ENCODE peak calls at places on chromosomes 3 and 15, in nine cellular contexts. J, V, I, M, L, B, H, D and P are unnamed samples.

GRCh38 chr3:9108876-9109569 is 140.4 kb downstream of the SRGAP3 start:
- DNase-seq in J (no peak), H (no peak), I (no peak), D (no peak), L (no peak), V (no peak), B (no peak), M (no peak), P (no peak)

GRCh38 chr3:78887029-78887428 is 880.8 kb downstream of the ROBO1 start:
- DNase-seq in D (no peak), M (no peak), J (no peak), B (no peak), H (no peak), L (no peak), I (no peak), V (no peak), P (peak; percentile 83)

GRCh38 chr3:101687142-101687931 is 819 bp upstream of the RPL24 start:
- DNase-seq in D (no peak), M (peak; percentile 39), I (no peak), L (no peak), B (no peak), H (no peak), V (peak; percentile 7), J (no peak), P (peak; percentile 69)

GRCh38 chr15:48358229-48358641 is 27.0 kb downstream of the DUT start:
- DNase-seq in D (peak; percentile 32), M (peak; percentile 49), H (peak; percentile 53), J (peak; percentile 45), I (peak; percentile 19), L (no peak), V (peak; percentile 32), B (peak; percentile 21), P (peak; percentile 74)

GRCh38 chr3:194854290-194855024 is 168.8 kb downstream of the FAM43A start:
- DNase-seq in M (no peak), D (no peak), B (no peak), I (no peak), H (no peak), L (no peak), V (no peak), J (no peak), P (no peak)

GRCh38 chr3:184491867-184492615 is 69.5 kb upstream of the EPHB3 start:
- DNase-seq in L (no peak), B (no peak), I (no peak), D (no peak), M (no peak), V (no peak), H (no peak), J (peak; percentile 67), P (peak; percentile 43)

GRCh38 chr15:50134524-50135024 is 15.5 kb upstream of the ATP8B4 start:
- DNase-seq in B (no peak), H (no peak), V (no peak), J (no peak), M (peak; percentile 74), L (no peak), I (no peak), D (no peak), P (peak; percentile 88)

GRCh38 chr3:138348950-138349739 is 766 bp downstream of the MRAS start:
- DNase-seq in M (no peak), I (no peak), V (peak; percentile 50), L (peak; percentile 39), B (no peak), D (peak; percentile 76), J (peak; percentile 62), H (no peak), P (peak; percentile 72)

GRCh38 chr15:48103647-48104046 is 17.1 kb upstream of the SLC24A5 start:
- DNase-seq in H (no peak), L (no peak), I (no peak), J (no peak), D (no peak), B (no peak), V (no peak), M (no peak), P (no peak)

GRCh38 chr3:58175429-58176184 is 35.2 kb downstream of the DNASE1L3 start:
- DNase-seq in V (peak; percentile 33), B (no peak), I (no peak), J (peak; percentile 55), H (no peak), D (no peak), L (peak; percentile 62), M (no peak), P (peak; percentile 39)

GRCh38 chr15:80920271-80920699 is 69.3 kb downstream of the MESD start:
- DNase-seq in D (no peak), I (no peak), V (no peak), B (no peak), J (no peak), M (no peak), H (no peak), L (no peak), P (no peak)

GRCh38 chr3:121637922-121638321 is 22.8 kb downstream of the HCLS1 start:
- DNase-seq in J (no peak), M (no peak), D (no peak), H (no peak), V (no peak), L (no peak), I (no peak), B (no peak), P (no peak)

GRCh38 chr3:61687206-61687605 is 125.8 kb downstream of the PTPRG start:
- DNase-seq in D (no peak), H (no peak), L (peak; percentile 20), I (no peak), V (no peak), J (no peak), M (no peak), B (no peak), P (no peak)

GRCh38 chr3:194871143-194871863 is 185.6 kb downstream of the FAM43A start:
- DNase-seq in V (peak; percentile 49), H (no peak), M (peak; percentile 89), D (peak; percentile 82), L (peak; percentile 93), J (peak; percentile 10), B (peak; percentile 60), I (peak; percentile 18), P (peak; percentile 96)

DNA sequence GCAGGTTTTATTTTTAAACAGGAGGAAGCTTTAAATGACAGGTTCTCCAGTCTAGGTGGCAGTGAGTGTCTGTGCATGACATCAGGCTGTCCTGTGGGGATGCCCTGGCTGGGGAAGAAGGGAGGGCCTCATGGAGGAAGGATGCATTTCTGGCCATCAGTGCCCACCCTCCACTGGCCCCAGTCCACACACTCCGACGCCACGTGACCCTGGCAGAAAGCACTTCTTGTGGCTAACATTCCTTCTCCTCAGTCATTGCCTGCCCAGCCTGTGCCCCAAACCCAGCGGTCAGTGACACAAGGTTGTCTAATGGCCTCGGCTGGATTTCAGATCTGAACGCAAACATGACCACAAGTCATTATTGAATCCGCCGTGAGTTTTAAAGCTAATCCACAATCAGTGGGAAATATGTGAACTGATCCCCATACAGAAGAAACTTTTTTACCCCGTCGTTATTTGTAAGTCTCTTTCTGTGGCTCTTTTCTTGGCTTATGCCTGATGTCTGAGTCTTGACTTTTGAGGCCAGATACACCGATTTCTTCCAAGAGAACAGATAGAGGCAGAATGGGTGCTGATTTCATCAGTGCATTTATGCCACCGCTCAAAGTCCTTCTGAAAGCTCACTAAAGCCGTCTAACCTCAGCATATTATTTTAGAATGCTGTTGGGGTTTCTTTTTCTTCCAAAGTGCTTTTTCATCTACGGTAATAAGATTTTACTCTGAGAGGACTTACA is 17.3 kb upstream of the LRRK1 start:
- DNase-seq in I (no peak), D (no peak), V (no peak), B (no peak), M (no peak), H (no peak), J (no peak), L (no peak), P (no peak)
- H2AFZ ChIP-seq in I (no peak overlapping the region), D (peak overlapping the region; percentile 99), V (no peak overlapping the region), B (no peak overlapping the region), M (no peak overlapping the region), H (no peak overlapping the region), J (no peak overlapping the region), L (no peak overlapping the region), P (peak overlapping the region; percentile 100)

DNA sequence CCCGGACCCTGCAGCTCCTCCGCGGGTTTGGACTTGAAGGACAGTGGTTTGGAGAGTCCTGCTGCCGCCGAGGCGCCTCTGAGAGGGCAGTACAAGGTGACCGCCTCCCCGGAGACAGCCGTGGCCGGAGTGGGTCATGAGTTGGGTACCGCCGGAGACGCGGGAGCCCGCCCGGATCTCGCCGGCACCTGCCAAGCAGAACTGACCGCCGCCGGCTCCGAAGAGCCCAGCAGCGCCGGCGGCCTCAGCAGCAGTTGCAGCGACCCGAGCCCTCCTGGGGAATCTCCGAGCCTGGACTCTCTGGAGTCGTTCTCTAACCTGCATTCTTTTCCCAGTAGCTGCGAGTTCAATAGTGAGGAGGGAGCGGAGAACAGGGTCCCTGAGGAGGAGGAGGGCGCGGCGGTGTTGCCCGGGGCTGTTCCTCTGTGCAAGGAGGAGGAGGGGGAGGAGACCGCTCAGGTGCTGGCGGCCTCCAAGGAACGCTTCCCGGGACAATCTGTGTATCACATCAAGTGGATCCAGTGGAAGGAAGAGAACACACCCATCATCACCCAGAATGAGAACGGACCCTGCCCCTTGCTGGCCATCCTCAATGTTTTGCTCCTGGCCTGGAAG is 626 bp downstream of the MINDY2 start:
- DNase-seq in H (no peak), B (no peak), M (peak; percentile 35), V (peak; percentile 72), D (no peak), J (peak; percentile 78), L (peak; percentile 65), I (peak; percentile 22), P (peak; percentile 58)
- TF ChIP-seq EZH2phosphoT487 in H (no peak), B (no peak), M (no peak), V (no peak), D (no peak), J (no peak), L (no peak), I (no peak), P (no peak)

GRCh38 chr3:127551971-127552370 is 38.6 kb downstream of the TPRA1 start:
- DNase-seq in H (no peak), V (no peak), I (no peak), B (no peak), D (peak; percentile 82), J (no peak), M (no peak), L (no peak), P (no peak)

GRCh38 chr3:127551178-127551577 is 39.4 kb downstream of the TPRA1 start:
- DNase-seq in L (no peak), V (no peak), J (no peak), D (no peak), B (no peak), I (no peak), H (no peak), M (no peak), P (no peak)

GRCh38 chr3:127547761-127548605 is 42.5 kb downstream of the TPRA1 start:
- DNase-seq in I (peak; percentile 72), B (peak; percentile 29), M (peak; percentile 59), H (peak; percentile 51), V (peak; percentile 91), D (peak; percentile 96), L (peak; percentile 89), J (peak; percentile 89), P (peak; percentile 76)

GRCh38 chr3:127550758-127551157 is 39.8 kb downstream of the TPRA1 start:
- DNase-seq in V (no peak), J (no peak), I (no peak), B (no peak), D (no peak), H (no peak), M (no peak), L (no peak), P (no peak)

GRCh38 chr3:127549826-127550487 is 40.6 kb downstream of the TPRA1 start:
- DNase-seq in J (no peak), I (no peak), H (no peak), L (no peak), V (no peak), B (no peak), M (peak; percentile 35), D (no peak), P (no peak)
- H2AFZ ChIP-seq in J (no peak overlapping the region), I (no peak overlapping the region), H (no peak overlapping the region), L (no peak overlapping the region), V (no peak overlapping the region), B (no peak overlapping the region), M (no peak overlapping the region), D (no peak overlapping the region), P (no peak overlapping the region)

GRCh38 chr3:192727032-192727847 is at the start of gene FGF12:
- DNase-seq in D (peak; percentile 83), L (peak; percentile 89), J (peak; percentile 96), I (no peak), B (no peak), M (peak; percentile 52), H (peak; percentile 96), V (peak; percentile 96), P (peak; percentile 8)
- TF ChIP-seq EZH2phosphoT487 in D (no peak), L (no peak), J (no peak), I (no peak), B (no peak), M (no peak), H (no peak), V (no peak), P (no peak)